ENCODE peak calls at places on chromosomes 1 and 21, in ten cellular contexts. O, L, X, I, V, N, H, F, T and G are unnamed samples.

GRCh38 chr1:100387209-100387608 is 34.9 kb downstream of the CDC14A start:
- DNase-seq in V (no peak), T (no peak), X (peak; percentile 52), F (peak; percentile 72), I (no peak), O (no peak), H (no peak), L (peak; percentile 19), N (no peak), G (no peak)

GRCh38 chr21:17491716-17492414 is 21.0 kb upstream of the CXADR start:
- DNase-seq in O (peak; percentile 26), X (peak; percentile 89), I (no peak), H (no peak), T (no peak), F (peak; percentile 100), N (no peak), V (peak; percentile 96), L (no peak), G (no peak)

GRCh38 chr1:116817582-116818064 is 63.4 kb downstream of the CD2 start:
- DNase-seq in I (no peak), F (peak; percentile 21), L (no peak), T (peak; percentile 47), X (peak; percentile 54), H (peak; percentile 68), V (peak; percentile 45), O (peak; percentile 75), N (peak; percentile 32), G (peak; percentile 54)

GRCh38 chr1:43849670-43850069 is 83.9 kb upstream of the ARTN start:
- DNase-seq in O (no peak), V (no peak), T (peak; percentile 40), F (no peak), I (no peak), L (no peak), X (no peak), H (peak; percentile 13), N (no peak), G (no peak)

GRCh38 chr1:10663668-10664035 is 132.8 kb downstream of the CASZ1 start:
- DNase-seq in V (peak; percentile 57), N (peak; percentile 67), F (peak; percentile 34), L (peak; percentile 63), H (peak; percentile 81), T (peak; percentile 94), I (no peak), O (no peak), X (no peak), G (no peak)

GRCh38 chr1:207579436-207579799 is 65.5 kb upstream of the CR1L start:
- DNase-seq in I (no peak), X (peak; percentile 70), L (no peak), F (peak; percentile 46), H (peak; percentile 72), O (peak; percentile 68), N (peak; percentile 36), V (peak; percentile 74), T (peak; percentile 61), G (peak; percentile 82)

GRCh38 chr1:6275826-6276764 is 15.2 kb upstream of the GPR153 start:
- DNase-seq in N (no peak), F (peak; percentile 78), L (peak; percentile 90), T (peak; percentile 88), V (peak; percentile 90), I (no peak), O (no peak), X (no peak), H (no peak), G (no peak)

GRCh38 chr1:7785108-7785507 is 1.0 kb downstream of the PER3 start:
- DNase-seq in I (no peak), N (no peak), V (no peak), L (no peak), T (no peak), X (no peak), H (no peak), F (no peak), O (no peak), G (no peak)

GRCh38 chr1:108560430-108561144 is 687 bp downstream of the EEIG2 start:
- DNase-seq in T (peak; percentile 59), F (peak; percentile 66), I (peak; percentile 87), O (peak; percentile 70), L (peak; percentile 15), N (peak; percentile 44), H (peak; percentile 74), V (peak; percentile 84), X (peak; percentile 62), G (no peak)

GRCh38 chr1:45723248-45723930 is 27.1 kb downstream of the IPP start:
- DNase-seq in T (no peak), I (no peak), N (no peak), H (no peak), L (no peak), X (no peak), V (peak; percentile 18), O (no peak), F (no peak), G (no peak)

GRCh38 chr1:224535641-224536040 is 80.5 kb upstream of the CNIH3 start:
- DNase-seq in V (no peak), T (no peak), X (no peak), N (no peak), H (no peak), F (no peak), I (no peak), L (no peak), O (no peak), G (no peak)

GRCh38 chr1:34867421-34867820 is 7.9 kb upstream of the SMIM12 start:
- DNase-seq in L (no peak), O (no peak), X (no peak), V (no peak), H (no peak), N (no peak), T (no peak), F (no peak), I (no peak), G (no peak)

GRCh38 chr1:219806642-219807041 is 121.7 kb downstream of the SLC30A10 start:
- DNase-seq in T (no peak), X (no peak), L (no peak), F (peak; percentile 80), I (no peak), V (no peak), O (no peak), H (no peak), N (no peak), G (no peak)

GRCh38 chr1:33050221-33051076 is 13.8 kb upstream of the AK2 start:
- DNase-seq in X (no peak), H (no peak), V (peak; percentile 87), O (peak; percentile 72), T (no peak), I (no peak), L (no peak), N (no peak), F (peak; percentile 88), G (no peak)

GRCh38 chr1:175742790-175743459 is 470 bp downstream of the TNR start:
- DNase-seq in V (peak; percentile 51), X (peak; percentile 55), T (peak; percentile 84), N (no peak), L (no peak), F (peak; percentile 38), I (peak; percentile 32), H (peak; percentile 59), O (no peak), G (peak; percentile 54)

GRCh38 chr21:45806042-45806441 is 162.5 kb downstream of the PCBP3 start:
- DNase-seq in H (no peak), O (no peak), V (no peak), F (no peak), T (no peak), I (no peak), L (no peak), N (no peak), X (no peak), G (no peak)

GRCh38 chr1:236389253-236389652 is 4.8 kb upstream of the EDARADD start:
- DNase-seq in H (peak; percentile 3), I (no peak), L (no peak), X (no peak), V (no peak), O (no peak), N (no peak), T (no peak), F (no peak), G (no peak)

GRCh38 chr1:168235937-168236336 is 10.1 kb downstream of the SFT2D2 start:
- DNase-seq in T (no peak), H (no peak), F (no peak), L (no peak), X (no peak), V (no peak), N (no peak), O (no peak), I (no peak), G (no peak)
- H3K36me3 ChIP-seq in T (peaks cover 17% of the 10 kb centered on the region), H (no peaks in the 10 kb centered on the region), F (peaks cover 8% of the 10 kb centered on the region), L (no peaks in the 10 kb centered on the region), X (peaks cover 19% of the 10 kb centered on the region), V (peaks cover 39% of the 10 kb centered on the region), N (peaks cover 96% of the 10 kb centered on the region), O (peaks cover 18% of the 10 kb centered on the region), I (peaks cover 48% of the 10 kb centered on the region), G (peaks cover 7% of the 10 kb centered on the region)

GRCh38 chr1:153190373-153190772 is 12.9 kb upstream of the LELP1 start:
- DNase-seq in F (no peak), I (no peak), V (peak; percentile 5), X (no peak), H (no peak), O (peak; percentile 27), T (peak; percentile 1), L (no peak), N (no peak), G (peak; percentile 5)
- H3K36me3 ChIP-seq in F (no peaks in the 10 kb centered on the region), I (no peaks in the 10 kb centered on the region), V (no peaks in the 10 kb centered on the region), X (no peaks in the 10 kb centered on the region), H (no peaks in the 10 kb centered on the region), O (no peaks in the 10 kb centered on the region), T (no peaks in the 10 kb centered on the region), L (no peaks in the 10 kb centered on the region), N (no peaks in the 10 kb centered on the region), G (no peaks in the 10 kb centered on the region)

DNA sequence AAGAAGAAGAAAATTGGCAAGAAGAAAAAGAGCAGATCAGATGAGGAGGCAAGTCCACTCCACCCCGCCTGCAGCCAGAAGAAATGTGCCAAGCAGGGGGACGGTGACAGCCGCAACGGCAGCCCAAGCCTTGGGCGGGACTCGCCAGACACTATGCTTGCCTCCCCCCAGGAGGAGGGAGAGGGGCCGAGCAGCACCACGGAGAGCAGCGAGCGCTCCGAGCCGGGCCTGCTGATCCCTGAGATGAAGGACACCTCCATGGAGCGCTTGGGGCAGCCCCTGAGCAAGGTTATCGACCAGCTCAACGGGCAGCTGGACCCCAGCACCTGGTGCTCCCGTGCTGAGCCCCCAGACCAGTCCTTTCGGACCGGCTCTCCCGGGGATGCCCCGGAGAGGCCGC is 9.0 kb upstream of the SLC25A34 start:
- DNase-seq in N (no peak), F (no peak), H (no peak), O (no peak), V (no peak), X (no peak), L (no peak), I (peak; percentile 73), T (no peak), G (no peak)
- H3K36me3 ChIP-seq in N (peaks cover 100% of the 10 kb centered on the region), F (peaks cover 40% of the 10 kb centered on the region), H (peaks cover 18% of the 10 kb centered on the region), O (peaks cover 7% of the 10 kb centered on the region), V (no peaks in the 10 kb centered on the region), X (peaks cover 9% of the 10 kb centered on the region), L (peaks cover 2% of the 10 kb centered on the region), I (peaks cover 98% of the 10 kb centered on the region), T (peaks cover 60% of the 10 kb centered on the region), G (peaks cover 27% of the 10 kb centered on the region)

DNA sequence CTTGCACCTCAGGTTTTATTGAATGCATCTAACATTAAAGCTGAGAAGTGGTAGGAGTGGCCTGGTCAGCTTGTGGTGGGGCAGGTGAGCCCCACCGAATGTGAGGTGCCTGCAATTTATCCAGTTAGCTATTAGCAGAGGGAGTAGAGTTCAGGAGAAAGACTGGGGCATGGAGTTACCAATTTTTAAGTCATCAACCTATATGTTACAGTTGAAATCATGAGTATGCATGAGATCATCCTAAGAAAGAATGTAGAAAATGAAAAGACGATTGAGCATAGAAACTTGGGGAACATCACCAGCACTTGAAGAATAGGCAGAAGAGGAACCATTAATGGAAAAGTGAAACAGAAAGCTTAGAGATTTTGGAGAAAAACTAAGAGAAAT is 36.5 kb downstream of the DNASE2B start:
- DNase-seq in V (peak; percentile 14), T (no peak), H (no peak), O (no peak), X (no peak), I (no peak), N (no peak), F (no peak), L (no peak), G (no peak)
- H3K36me3 ChIP-seq in V (no peaks in the 10 kb centered on the region), T (no peaks in the 10 kb centered on the region), H (no peaks in the 10 kb centered on the region), O (no peaks in the 10 kb centered on the region), X (no peaks in the 10 kb centered on the region), I (no peaks in the 10 kb centered on the region), N (no peaks in the 10 kb centered on the region), F (no peaks in the 10 kb centered on the region), L (no peaks in the 10 kb centered on the region), G (no peaks in the 10 kb centered on the region)